ENCODE peak calls at places on chromosomes 4 and X, in nine cellular contexts. One of them, this sample, is unnamed.

GRCh38 chrX:114906978-114907510 is 110.4 kb downstream of the IL13RA2 start:
- DNase-seq in pancreas: no peak
- DNase-seq in progenitor cell of endocrine pancreas: no peak
- DNase-seq in astrocyte of the spinal cord: no peak
- DNase-seq in RWPE1: no peak
- DNase-seq in left ventricle myocardium inferior: no peak
- DNase-seq in gastrocnemius medialis: no peak
- DNase-seq in astrocyte: no peak
- DNase-seq in Peyer's patch: no peak
- DNase-seq in this sample: no peak

GRCh38 chr4:127203561-127204260 is 429.0 kb upstream of the INTU start:
- DNase-seq in pancreas: no peak
- DNase-seq in progenitor cell of endocrine pancreas: no peak
- DNase-seq in astrocyte of the spinal cord: peak; percentile 83
- DNase-seq in RWPE1: no peak
- DNase-seq in left ventricle myocardium inferior: no peak
- DNase-seq in gastrocnemius medialis: no peak
- DNase-seq in astrocyte: peak; percentile 78
- DNase-seq in Peyer's patch: no peak
- DNase-seq in this sample: no peak

GRCh38 chr4:48490012-48490679 is at the start of gene ZAR1:
- DNase-seq in pancreas: no peak
- DNase-seq in progenitor cell of endocrine pancreas: peak; percentile 11
- DNase-seq in astrocyte of the spinal cord: no peak
- DNase-seq in RWPE1: peak; percentile 25
- DNase-seq in left ventricle myocardium inferior: no peak
- DNase-seq in gastrocnemius medialis: no peak
- DNase-seq in astrocyte: no peak
- DNase-seq in Peyer's patch: no peak
- DNase-seq in this sample: peak; percentile 62

GRCh38 chr4:44056721-44057151 is 391.9 kb downstream of the KCTD8 start:
- DNase-seq in pancreas: no peak
- DNase-seq in progenitor cell of endocrine pancreas: no peak
- DNase-seq in astrocyte of the spinal cord: no peak
- DNase-seq in RWPE1: no peak
- DNase-seq in left ventricle myocardium inferior: no peak
- DNase-seq in gastrocnemius medialis: no peak
- DNase-seq in astrocyte: no peak
- DNase-seq in Peyer's patch: no peak
- DNase-seq in this sample: no peak

GRCh38 chr4:5191831-5192230 is 140.6 kb downstream of the STK32B start:
- DNase-seq in pancreas: no peak
- DNase-seq in progenitor cell of endocrine pancreas: no peak
- DNase-seq in astrocyte of the spinal cord: no peak
- DNase-seq in RWPE1: no peak
- DNase-seq in left ventricle myocardium inferior: no peak
- DNase-seq in gastrocnemius medialis: no peak
- DNase-seq in astrocyte: no peak
- DNase-seq in Peyer's patch: no peak
- DNase-seq in this sample: no peak

GRCh38 chr4:15001248-15001824 is 945 bp upstream of the CPEB2 start:
- DNase-seq in pancreas: peak; percentile 63
- DNase-seq in progenitor cell of endocrine pancreas: no peak
- DNase-seq in astrocyte of the spinal cord: peak; percentile 97
- DNase-seq in RWPE1: peak; percentile 78
- DNase-seq in left ventricle myocardium inferior: peak; percentile 79
- DNase-seq in gastrocnemius medialis: peak; percentile 30
- DNase-seq in astrocyte: peak; percentile 90
- DNase-seq in Peyer's patch: peak; percentile 82
- DNase-seq in this sample: peak; percentile 17

GRCh38 chr4:38667005-38667771 is 3.2 kb downstream of the KLF3 start:
- DNase-seq in pancreas: peak; percentile 88
- DNase-seq in progenitor cell of endocrine pancreas: peak; percentile 45
- DNase-seq in astrocyte of the spinal cord: peak; percentile 98
- DNase-seq in RWPE1: peak; percentile 95
- DNase-seq in left ventricle myocardium inferior: peak; percentile 58
- DNase-seq in gastrocnemius medialis: peak; percentile 71
- DNase-seq in astrocyte: peak; percentile 98
- DNase-seq in Peyer's patch: peak; percentile 93
- DNase-seq in this sample: peak; percentile 49

GRCh38 chr4:7622371-7622770 is 187.6 kb upstream of the PSAPL1 start:
- DNase-seq in pancreas: no peak
- DNase-seq in progenitor cell of endocrine pancreas: no peak
- DNase-seq in astrocyte of the spinal cord: no peak
- DNase-seq in RWPE1: no peak
- DNase-seq in left ventricle myocardium inferior: no peak
- DNase-seq in gastrocnemius medialis: no peak
- DNase-seq in astrocyte: no peak
- DNase-seq in Peyer's patch: no peak
- DNase-seq in this sample: no peak

GRCh38 chr4:138981930-138982390 is 33.6 kb upstream of the NOCT start:
- DNase-seq in pancreas: no peak
- DNase-seq in progenitor cell of endocrine pancreas: no peak
- DNase-seq in astrocyte of the spinal cord: peak; percentile 19
- DNase-seq in RWPE1: peak; percentile 26
- DNase-seq in left ventricle myocardium inferior: no peak
- DNase-seq in gastrocnemius medialis: peak; percentile 31
- DNase-seq in astrocyte: peak; percentile 13
- DNase-seq in Peyer's patch: no peak
- DNase-seq in this sample: no peak

GRCh38 chr4:29423836-29424721 is 1296.1 kb upstream of the PCDH7 start:
- DNase-seq in pancreas: no peak
- DNase-seq in progenitor cell of endocrine pancreas: no peak
- DNase-seq in astrocyte of the spinal cord: peak; percentile 87
- DNase-seq in RWPE1: peak; percentile 44
- DNase-seq in left ventricle myocardium inferior: no peak
- DNase-seq in gastrocnemius medialis: no peak
- DNase-seq in astrocyte: peak; percentile 78
- DNase-seq in Peyer's patch: no peak
- DNase-seq in this sample: no peak

GRCh38 chr4:26412381-26413372 is 77.6 kb downstream of the CCKAR start:
- DNase-seq in pancreas: peak; percentile 83
- DNase-seq in progenitor cell of endocrine pancreas: no peak
- DNase-seq in astrocyte of the spinal cord: peak; percentile 33
- DNase-seq in RWPE1: no peak
- DNase-seq in left ventricle myocardium inferior: peak; percentile 58
- DNase-seq in gastrocnemius medialis: no peak
- DNase-seq in astrocyte: no peak
- DNase-seq in Peyer's patch: no peak
- DNase-seq in this sample: no peak

GRCh38 chr4:13980317-13980716 is 352.8 kb upstream of the BOD1L1 start:
- DNase-seq in pancreas: no peak
- DNase-seq in progenitor cell of endocrine pancreas: no peak
- DNase-seq in astrocyte of the spinal cord: peak; percentile 97
- DNase-seq in RWPE1: peak; percentile 5
- DNase-seq in left ventricle myocardium inferior: no peak
- DNase-seq in gastrocnemius medialis: no peak
- DNase-seq in astrocyte: peak; percentile 98
- DNase-seq in Peyer's patch: no peak
- DNase-seq in this sample: no peak

GRCh38 chr4:79695848-79696247 is 287.8 kb upstream of the GK2 start:
- DNase-seq in pancreas: no peak
- DNase-seq in progenitor cell of endocrine pancreas: no peak
- DNase-seq in astrocyte of the spinal cord: no peak
- DNase-seq in RWPE1: no peak
- DNase-seq in left ventricle myocardium inferior: no peak
- DNase-seq in gastrocnemius medialis: no peak
- DNase-seq in astrocyte: no peak
- DNase-seq in Peyer's patch: no peak
- DNase-seq in this sample: no peak

GRCh38 chr4:8770518-8771257 is 101.0 kb downstream of the HMX1 start:
- DNase-seq in pancreas: no peak
- DNase-seq in progenitor cell of endocrine pancreas: no peak
- DNase-seq in astrocyte of the spinal cord: no peak
- DNase-seq in RWPE1: no peak
- DNase-seq in left ventricle myocardium inferior: peak; percentile 6
- DNase-seq in gastrocnemius medialis: no peak
- DNase-seq in astrocyte: no peak
- DNase-seq in Peyer's patch: no peak
- DNase-seq in this sample: no peak

GRCh38 chr4:99816611-99817309 is at the start of gene DAPP1:
- DNase-seq in pancreas: no peak
- DNase-seq in progenitor cell of endocrine pancreas: no peak
- DNase-seq in astrocyte of the spinal cord: no peak
- DNase-seq in RWPE1: peak; percentile 86
- DNase-seq in left ventricle myocardium inferior: peak; percentile 17
- DNase-seq in gastrocnemius medialis: peak; percentile 10
- DNase-seq in astrocyte: no peak
- DNase-seq in Peyer's patch: peak; percentile 94
- DNase-seq in this sample: peak; percentile 56

GRCh38 chr4:85759392-85759791 is 284.4 kb downstream of the ARHGAP24 start:
- DNase-seq in pancreas: no peak
- DNase-seq in progenitor cell of endocrine pancreas: no peak
- DNase-seq in astrocyte of the spinal cord: no peak
- DNase-seq in RWPE1: no peak
- DNase-seq in left ventricle myocardium inferior: no peak
- DNase-seq in gastrocnemius medialis: no peak
- DNase-seq in astrocyte: no peak
- DNase-seq in Peyer's patch: no peak
- DNase-seq in this sample: no peak

GRCh38 chr4:85760521-85760920 is 285.6 kb downstream of the ARHGAP24 start:
- DNase-seq in pancreas: no peak
- DNase-seq in progenitor cell of endocrine pancreas: no peak
- DNase-seq in astrocyte of the spinal cord: no peak
- DNase-seq in RWPE1: no peak
- DNase-seq in left ventricle myocardium inferior: no peak
- DNase-seq in gastrocnemius medialis: no peak
- DNase-seq in astrocyte: no peak
- DNase-seq in Peyer's patch: no peak
- DNase-seq in this sample: no peak

GRCh38 chr4:85761803-85762202 is 286.9 kb downstream of the ARHGAP24 start:
- DNase-seq in pancreas: peak; percentile 20
- DNase-seq in progenitor cell of endocrine pancreas: no peak
- DNase-seq in astrocyte of the spinal cord: peak; percentile 69
- DNase-seq in RWPE1: no peak
- DNase-seq in left ventricle myocardium inferior: no peak
- DNase-seq in gastrocnemius medialis: no peak
- DNase-seq in astrocyte: peak; percentile 42
- DNase-seq in Peyer's patch: peak; percentile 68
- DNase-seq in this sample: no peak

GRCh38 chr4:85755285-85755684 is 280.3 kb downstream of the ARHGAP24 start:
- DNase-seq in pancreas: no peak
- DNase-seq in progenitor cell of endocrine pancreas: no peak
- DNase-seq in astrocyte of the spinal cord: no peak
- DNase-seq in RWPE1: no peak
- DNase-seq in left ventricle myocardium inferior: no peak
- DNase-seq in gastrocnemius medialis: no peak
- DNase-seq in astrocyte: no peak
- DNase-seq in Peyer's patch: no peak
- DNase-seq in this sample: no peak

GRCh38 chr4:85756938-85757337 is 282.0 kb downstream of the ARHGAP24 start:
- DNase-seq in pancreas: peak; percentile 26
- DNase-seq in progenitor cell of endocrine pancreas: no peak
- DNase-seq in astrocyte of the spinal cord: peak; percentile 45
- DNase-seq in RWPE1: peak; percentile 14
- DNase-seq in left ventricle myocardium inferior: no peak
- DNase-seq in gastrocnemius medialis: no peak
- DNase-seq in astrocyte: no peak
- DNase-seq in Peyer's patch: no peak
- DNase-seq in this sample: peak; percentile 17
- TF ChIP-seq CTCF in pancreas: peak; percentile 25
- TF ChIP-seq CTCF in progenitor cell of endocrine pancreas: peak; percentile 43
- TF ChIP-seq CTCF in astrocyte of the spinal cord: peak; percentile 67
- TF ChIP-seq CTCF in RWPE1: peak; percentile 35
- TF ChIP-seq CTCF in left ventricle myocardium inferior: peak; percentile 60
- TF ChIP-seq CTCF in gastrocnemius medialis: peak; percentile 46
- TF ChIP-seq CTCF in astrocyte: peak; percentile 43
- TF ChIP-seq CTCF in Peyer's patch: no peak
- TF ChIP-seq CTCF in this sample: peak; percentile 34

GRCh38 chrX:132940727-132941162 is 17.7 kb downstream of the HS6ST2 start:
- DNase-seq in pancreas: no peak
- DNase-seq in progenitor cell of endocrine pancreas: no peak
- DNase-seq in astrocyte of the spinal cord: no peak
- DNase-seq in RWPE1: peak; percentile 29
- DNase-seq in left ventricle myocardium inferior: no peak
- DNase-seq in gastrocnemius medialis: no peak
- DNase-seq in astrocyte: no peak
- DNase-seq in Peyer's patch: no peak
- DNase-seq in this sample: no peak
- TF ChIP-seq CTCF in pancreas: no peak
- TF ChIP-seq CTCF in progenitor cell of endocrine pancreas: peak; percentile 59
- TF ChIP-seq CTCF in astrocyte of the spinal cord: peak; percentile 25
- TF ChIP-seq CTCF in RWPE1: no peak
- TF ChIP-seq CTCF in left ventricle myocardium inferior: no peak
- TF ChIP-seq CTCF in gastrocnemius medialis: peak; percentile 16
- TF ChIP-seq CTCF in astrocyte: peak; percentile 9
- TF ChIP-seq CTCF in Peyer's patch: no peak
- TF ChIP-seq CTCF in this sample: no peak

DNA sequence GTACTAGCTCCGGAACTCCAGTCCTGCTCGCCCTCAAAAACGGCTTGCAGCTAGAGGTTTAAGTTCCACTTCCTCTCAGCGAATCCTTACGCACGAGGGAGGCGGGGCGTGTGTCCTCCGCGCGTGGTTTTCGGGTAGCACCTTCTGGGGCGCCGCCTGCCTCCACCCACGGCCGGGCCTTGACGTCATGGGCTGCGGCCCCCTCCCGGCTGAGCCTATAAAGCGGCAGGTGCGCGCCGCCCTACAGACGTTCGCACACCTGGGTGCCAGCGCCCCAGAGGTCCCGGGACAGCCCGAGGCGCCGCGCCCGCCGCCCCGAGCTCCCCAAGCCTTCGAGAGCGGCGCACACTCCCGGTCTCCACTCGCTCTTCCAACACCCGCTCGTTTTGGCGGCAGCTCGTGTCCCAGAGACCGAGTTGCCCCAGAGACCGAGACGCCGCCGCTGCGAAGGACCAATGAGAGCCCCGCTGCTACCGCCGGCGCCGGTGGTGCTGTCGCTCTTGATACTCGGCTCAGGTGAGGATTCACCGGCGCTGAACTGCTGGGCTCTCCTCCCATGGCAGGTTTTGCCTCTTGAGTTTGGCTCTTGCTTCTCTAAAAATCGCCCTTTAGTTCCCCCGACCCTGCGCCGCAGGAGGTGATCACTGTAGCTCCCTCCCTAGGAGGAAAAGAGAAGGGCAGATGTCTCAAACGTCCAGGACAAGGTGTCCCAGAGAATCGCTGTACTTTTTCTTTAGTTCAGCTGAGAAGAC is at the start of gene AREG:
- DNase-seq in pancreas: peak; percentile 69
- DNase-seq in progenitor cell of endocrine pancreas: peak; percentile 37
- DNase-seq in astrocyte of the spinal cord: peak; percentile 65
- DNase-seq in RWPE1: peak; percentile 87
- DNase-seq in left ventricle myocardium inferior: peak; percentile 75
- DNase-seq in gastrocnemius medialis: peak; percentile 41
- DNase-seq in astrocyte: peak; percentile 46
- DNase-seq in Peyer's patch: peak; percentile 98
- DNase-seq in this sample: peak; percentile 81
- TF ChIP-seq CTCF in pancreas: peak; percentile 27
- TF ChIP-seq CTCF in progenitor cell of endocrine pancreas: peak; percentile 50
- TF ChIP-seq CTCF in astrocyte of the spinal cord: peak; percentile 74
- TF ChIP-seq CTCF in RWPE1: peak; percentile 70
- TF ChIP-seq CTCF in left ventricle myocardium inferior: peak; percentile 66
- TF ChIP-seq CTCF in gastrocnemius medialis: peak; percentile 50
- TF ChIP-seq CTCF in astrocyte: peak; percentile 55
- TF ChIP-seq CTCF in Peyer's patch: peak; percentile 21
- TF ChIP-seq CTCF in this sample: no peak

DNA sequence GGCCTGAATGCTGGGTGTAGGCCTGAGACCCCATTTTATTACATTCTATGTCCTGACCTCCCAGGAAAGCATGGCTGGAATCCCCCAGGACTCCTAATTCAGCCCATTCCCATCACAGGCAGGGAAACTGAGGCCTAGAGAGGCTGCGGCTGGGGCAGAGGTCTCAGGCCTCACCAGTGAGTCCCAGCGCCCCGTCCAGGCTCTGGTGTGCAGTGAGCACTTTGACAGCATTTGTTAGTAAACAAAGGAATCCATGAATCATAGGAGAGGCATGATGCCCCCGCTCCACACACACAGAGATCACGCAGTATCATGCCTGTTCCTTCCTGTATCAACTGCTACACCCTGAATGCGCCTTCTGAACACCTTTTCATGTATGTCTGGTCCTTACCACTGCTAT is 51.4 kb downstream of the ADRA2C start:
- DNase-seq in pancreas: no peak
- DNase-seq in progenitor cell of endocrine pancreas: no peak
- DNase-seq in astrocyte of the spinal cord: no peak
- DNase-seq in RWPE1: no peak
- DNase-seq in left ventricle myocardium inferior: no peak
- DNase-seq in gastrocnemius medialis: no peak
- DNase-seq in astrocyte: no peak
- DNase-seq in Peyer's patch: no peak
- DNase-seq in this sample: no peak
- TF ChIP-seq CTCF in pancreas: no peak
- TF ChIP-seq CTCF in progenitor cell of endocrine pancreas: no peak
- TF ChIP-seq CTCF in astrocyte of the spinal cord: no peak
- TF ChIP-seq CTCF in RWPE1: no peak
- TF ChIP-seq CTCF in left ventricle myocardium inferior: no peak
- TF ChIP-seq CTCF in gastrocnemius medialis: no peak
- TF ChIP-seq CTCF in astrocyte: no peak
- TF ChIP-seq CTCF in Peyer's patch: no peak
- TF ChIP-seq CTCF in this sample: no peak

This sample was measured in GM13976.